ENCODE peak calls at places on chromosomes 1 and 21, in nine cellular contexts. O, P, Y, J, R, Z, B, I and N are unnamed samples.

GRCh38 chr21:45299864-45300785 is 12.4 kb upstream of the POFUT2 start:
- DNase-seq in O (peak; percentile 96), P (peak; percentile 67), Y (no peak), J (no peak), R (no peak), Z (no peak), B (no peak), I (peak; percentile 83), N (no peak)

GRCh38 chr21:34968414-34969333 is 80.4 kb downstream of the RUNX1 start:
- DNase-seq in O (no peak), P (no peak), Y (no peak), J (no peak), R (no peak), Z (no peak), B (peak; percentile 72), I (no peak), N (no peak)

GRCh38 chr21:34807881-34808568 is 139.2 kb downstream of the CLIC6 start:
- DNase-seq in O (peak; percentile 95), P (peak; percentile 85), Y (peak; percentile 58), J (no peak), R (peak; percentile 89), Z (no peak), B (peak; percentile 82), I (peak; percentile 94), N (no peak)

GRCh38 chr1:9031484-9032259 is 5.4 kb upstream of the SLC2A7 start:
- DNase-seq in O (no peak), P (no peak), Y (no peak), J (no peak), R (no peak), Z (peak; percentile 76), B (no peak), I (no peak), N (no peak)

GRCh38 chr1:15348648-15349047 is 61.0 kb upstream of the EFHD2 start:
- DNase-seq in O (no peak), P (no peak), Y (no peak), J (no peak), R (no peak), Z (no peak), B (no peak), I (no peak), N (no peak)

GRCh38 chr1:86380257-86380861 is 15.8 kb downstream of the ODF2L start:
- DNase-seq in O (peak; percentile 73), P (no peak), Y (no peak), J (no peak), R (peak; percentile 61), Z (no peak), B (no peak), I (peak; percentile 80), N (peak; percentile 71)

GRCh38 chr1:228340686-228341449 is 65.8 kb downstream of the TRIM11 start:
- DNase-seq in O (no peak), P (peak; percentile 53), Y (peak; percentile 23), J (no peak), R (no peak), Z (peak; percentile 39), B (peak; percentile 12), I (no peak), N (no peak)

GRCh38 chr1:87402192-87403046 is 73.7 kb downstream of the LMO4 start:
- DNase-seq in O (peak; percentile 54), P (no peak), Y (no peak), J (peak; percentile 36), R (no peak), Z (no peak), B (no peak), I (peak; percentile 77), N (no peak)

GRCh38 chr1:144551107-144551542 is 41.6 kb upstream of the PPIAL4F start:
- DNase-seq in O (no peak), P (no peak), Y (peak; percentile 38), J (no peak), R (no peak), Z (no peak), B (no peak), I (no peak), N (no peak)

GRCh38 chr21:45620201-45620600 is 23.3 kb upstream of the PCBP3 start:
- DNase-seq in O (no peak), P (no peak), Y (peak; percentile 8), J (no peak), R (no peak), Z (no peak), B (no peak), I (no peak), N (no peak)

GRCh38 chr1:20126041-20126805 is 6.9 kb upstream of the PLA2G2D start:
- DNase-seq in O (no peak), P (peak; percentile 14), Y (no peak), J (no peak), R (no peak), Z (no peak), B (no peak), I (no peak), N (no peak)

GRCh38 chr1:162882248-162882666 is 21.3 kb upstream of the CCDC190 start:
- DNase-seq in O (peak; percentile 72), P (no peak), Y (no peak), J (no peak), R (no peak), Z (no peak), B (no peak), I (no peak), N (no peak)

GRCh38 chr1:216740334-216740733 is 17.1 kb upstream of the ESRRG start:
- DNase-seq in O (no peak), P (no peak), Y (no peak), J (no peak), R (no peak), Z (no peak), B (no peak), I (no peak), N (no peak)

GRCh38 chr1:109883248-109883955 is 27.2 kb upstream of the CSF1 start:
- DNase-seq in O (no peak), P (peak; percentile 84), Y (no peak), J (peak; percentile 50), R (no peak), Z (peak; percentile 75), B (no peak), I (no peak), N (no peak)

GRCh38 chr1:31669786-31670582 is 25.3 kb upstream of the PEF1 start:
- DNase-seq in O (peak; percentile 17), P (peak; percentile 94), Y (no peak), J (peak; percentile 73), R (peak; percentile 14), Z (peak; percentile 87), B (peak; percentile 29), I (peak; percentile 68), N (peak; percentile 87)

GRCh38 chr1:174678657-174679056 is 230.9 kb downstream of the GPR52 start:
- DNase-seq in O (no peak), P (no peak), Y (no peak), J (no peak), R (no peak), Z (no peak), B (no peak), I (no peak), N (no peak)

GRCh38 chr21:30209571-30209970 is 6.3 kb downstream of the CLDN8 start:
- DNase-seq in O (no peak), P (no peak), Y (no peak), J (no peak), R (no peak), Z (no peak), B (no peak), I (peak; percentile 15), N (no peak)

GRCh38 chr1:63190171-63190570 is 132.2 kb upstream of the FOXD3 start:
- DNase-seq in O (no peak), P (no peak), Y (no peak), J (no peak), R (no peak), Z (no peak), B (no peak), I (no peak), N (no peak)

GRCh38 chr1:119068427-119068826 is 72.0 kb downstream of the WARS2 start:
- DNase-seq in O (peak; percentile 28), P (no peak), Y (no peak), J (no peak), R (no peak), Z (no peak), B (no peak), I (no peak), N (no peak)

GRCh38 chr1:224544276-224544675 is 71.8 kb upstream of the CNIH3 start:
- DNase-seq in O (peak; percentile 67), P (no peak), Y (no peak), J (no peak), R (no peak), Z (no peak), B (no peak), I (no peak), N (no peak)